ENCODE peak calls at places on chromosomes 2 and 18, in five cellular contexts. J, Y, R, N and E are unnamed samples.

GRCh38 chr18:21257383-21257782 is 15.4 kb downstream of the GREB1L start:
- DNase-seq in R (no peak), N (no peak), Y (no peak), J (no peak), E (no peak)

GRCh38 chr2:80288576-80288975 is 16.0 kb downstream of the LRRTM1 start:
- DNase-seq in R (no peak), N (no peak), J (no peak), Y (no peak), E (no peak)

GRCh38 chr2:164717000-164717597 is 95.8 kb upstream of the GRB14 start:
- DNase-seq in R (no peak), Y (no peak), J (no peak), N (no peak), E (peak; percentile 26)

GRCh38 chr2:33040541-33040940 is 93.8 kb downstream of the LTBP1 start:
- DNase-seq in N (no peak), Y (no peak), J (no peak), R (no peak), E (no peak)

GRCh38 chr2:39128919-39129391 is 8.1 kb upstream of the SOS1 start:
- DNase-seq in J (peak; percentile 48), N (no peak), R (no peak), Y (peak; percentile 29), E (no peak)

GRCh38 chr2:101063352-101063751 is 61.3 kb downstream of the RPL31 start:
- DNase-seq in Y (no peak), R (no peak), J (no peak), N (no peak), E (no peak)

GRCh38 chr2:175004730-175004979 is 526 bp downstream of the CHN1 start:
- DNase-seq in N (no peak), R (peak; percentile 65), Y (no peak), J (no peak), E (no peak)

GRCh38 chr2:237482485-237482884 is 4.6 kb upstream of the MLPH start:
- DNase-seq in J (no peak), N (no peak), Y (no peak), R (no peak), E (no peak)

GRCh38 chr2:21819475-21819874 is 695.7 kb downstream of the TDRD15 start:
- DNase-seq in J (no peak), Y (no peak), R (no peak), N (no peak), E (no peak)

GRCh38 chr2:148824190-148824589 is 50.8 kb upstream of the KIF5C start:
- DNase-seq in N (no peak), J (no peak), R (no peak), Y (no peak), E (no peak)

GRCh38 chr2:167318581-167318980 is 430.3 kb downstream of the XIRP2 start:
- DNase-seq in J (no peak), R (no peak), N (no peak), Y (no peak), E (no peak)

GRCh38 chr2:215870986-215871385 is 142.4 kb downstream of the MREG start:
- DNase-seq in R (no peak), J (no peak), Y (no peak), N (no peak), E (no peak)

GRCh38 chr2:200199576-200200263 is 106.8 kb upstream of the SPATS2L start:
- DNase-seq in Y (no peak), J (no peak), R (no peak), N (no peak), E (no peak)

GRCh38 chr18:64713284-64713683 is 564.4 kb upstream of the LINC00305 start:
- DNase-seq in N (no peak), J (no peak), R (no peak), Y (no peak), E (no peak)

GRCh38 chr2:187580462-187581124 is 26.4 kb upstream of the TFPI start:
- DNase-seq in R (no peak), N (no peak), Y (no peak), J (no peak), E (peak; percentile 79)

GRCh38 chr18:12726774-12727550 is 24.1 kb downstream of the PSMG2 start:
- DNase-seq in N (peak; percentile 73), R (peak; percentile 71), J (peak; percentile 27), Y (peak; percentile 77), E (peak; percentile 47)

GRCh38 chr18:32257073-32257780 is 67.4 kb downstream of the MEP1B start:
- DNase-seq in R (no peak), J (no peak), N (no peak), Y (no peak), E (no peak)